ENCODE peak calls at places on chromosomes 11 and 22, in six cellular contexts. P is GM19239; N is kidney; S is CD8-positive, alpha-beta T cell; G is bronchial epithelial cell; R is activated naive CD8-positive, alpha-beta T cell treated with anti-CD3 and anti-CD28 coated beads, Interleukin-2, amount 50 U/mL, for 24 hours. V is an unnamed sample.

GRCh38 chr11:61362542-61362875 is 335 bp downstream of the TMEM138 start:
- DNase-seq in G (no peak), S (peak; percentile 70), N (no peak), R (peak; percentile 28), P (no peak), V (no peak)

GRCh38 chr22:25950101-25950500 is 208.1 kb downstream of the MYO18B start:
- DNase-seq in N (no peak), S (no peak), G (no peak), R (no peak), P (no peak), V (no peak)

GRCh38 chr11:3014314-3014938 is 22.3 kb upstream of the NAP1L4 start:
- DNase-seq in R (peak; percentile 56), S (peak; percentile 93), G (no peak), P (no peak), N (peak; percentile 74), V (no peak)

GRCh38 chr11:57638811-57639320 is 10.8 kb downstream of the YPEL4 start:
- DNase-seq in P (no peak), S (no peak), R (no peak), G (no peak), N (no peak), V (no peak)

GRCh38 chr11:27392715-27393114 is 29.7 kb upstream of the CCDC34 start:
- DNase-seq in N (no peak), R (no peak), S (no peak), G (peak; percentile 61), P (no peak), V (peak; percentile 60)

GRCh38 chr11:85756401-85757200 is 54.3 kb downstream of the SYTL2 start:
- DNase-seq in S (peak; percentile 71), N (no peak), P (no peak), G (peak; percentile 55), R (peak; percentile 15), V (no peak)

GRCh38 chr11:73177380-73178091 is 35.4 kb upstream of the FCHSD2 start:
- DNase-seq in P (no peak), S (no peak), G (no peak), N (no peak), R (no peak), V (no peak)

GRCh38 chr11:66744485-66745355 is 15.7 kb upstream of the SPTBN2 start:
- DNase-seq in R (peak; percentile 90), S (peak; percentile 85), G (peak; percentile 61), N (peak; percentile 93), P (peak; percentile 97), V (no peak)

GRCh38 chr22:49754674-49755590 is 72.7 kb downstream of the BRD1 start:
- DNase-seq in R (no peak), G (no peak), N (peak; percentile 71), S (no peak), P (no peak), V (no peak)

GRCh38 chr11:123145220-123145619 is 49.8 kb downstream of the CLMP start:
- DNase-seq in R (no peak), S (no peak), G (peak; percentile 93), P (no peak), N (peak; percentile 75), V (no peak)

GRCh38 chr11:74612877-74613276 is 20.5 kb downstream of the POLD3 start:
- DNase-seq in P (no peak), R (no peak), G (no peak), N (no peak), S (no peak), V (peak; percentile 32)

GRCh38 chr11:83317757-83318548 is 31.8 kb upstream of the CCDC90B start:
- DNase-seq in P (peak; percentile 22), R (no peak), S (no peak), N (no peak), G (peak; percentile 30), V (no peak)

GRCh38 chr11:118263109-118263508 is 988 bp downstream of the MPZL2 start:
- DNase-seq in R (no peak), P (no peak), G (peak; percentile 13), N (no peak), S (no peak), V (no peak)

GRCh38 chr11:63847363-63847762 is 8.5 kb downstream of the MARK2 start:
- DNase-seq in S (no peak), R (no peak), N (no peak), G (peak; percentile 67), P (no peak), V (no peak)

GRCh38 chr11:126140932-126141291 is 70.5 kb downstream of the RPUSD4 start:
- DNase-seq in G (no peak), N (no peak), S (no peak), P (no peak), R (no peak), V (no peak)

GRCh38 chr11:111540114-111540920 is at the start of gene LAYN:
- DNase-seq in R (peak; percentile 81), P (no peak), N (peak; percentile 88), S (peak; percentile 55), G (no peak), V (no peak)

GRCh38 chr22:50548046-50548912 is 2.6 kb downstream of the KLHDC7B start:
- DNase-seq in G (no peak), S (peak; percentile 64), R (peak; percentile 69), P (no peak), N (peak; percentile 85), V (no peak)

GRCh38 chr11:10394229-10395100 is 60.6 kb upstream of the AMPD3 start:
- DNase-seq in P (no peak), N (no peak), R (no peak), S (no peak), G (peak; percentile 71), V (no peak)

GRCh38 chr22:32389685-32390084 is 22.4 kb downstream of the RTCB start:
- DNase-seq in S (no peak), G (no peak), N (no peak), R (peak; percentile 19), P (no peak), V (no peak)

GRCh38 chr22:49312601-49313000 is 515.1 kb downstream of the BRD1 start:
- DNase-seq in R (no peak), P (no peak), N (no peak), G (no peak), S (no peak), V (no peak)

GRCh38 chr11:77332259-77332658 is 30.8 kb upstream of the GDPD4 start:
- DNase-seq in G (no peak), S (no peak), N (no peak), P (no peak), R (no peak), V (no peak)

GRCh38 chr11:72568861-72569260 is 105.4 kb downstream of the PDE2A start:
- DNase-seq in R (no peak), G (peak; percentile 61), S (no peak), N (no peak), P (no peak), V (no peak)

GRCh38 chr11:73288873-73289707 is 17.0 kb downstream of the P2RY6 start:
- DNase-seq in R (peak; percentile 68), P (peak; percentile 69), S (peak; percentile 54), N (peak; percentile 92), G (peak; percentile 85), V (no peak)

GRCh38 chr22:35567214-35567792 is 26.7 kb downstream of the RASD2 start:
- DNase-seq in S (no peak), P (no peak), N (no peak), R (no peak), G (no peak), V (no peak)

GRCh38 chr22:42074153-42074750 is at the start of gene PHETA2:
- DNase-seq in P (peak; percentile 27), N (peak; percentile 88), R (peak; percentile 66), G (no peak), S (peak; percentile 56), V (no peak)

GRCh38 chr11:61830318-61831105 is 2.4 kb downstream of the FADS2 start:
- DNase-seq in G (no peak), P (no peak), R (no peak), S (no peak), N (no peak), V (no peak)

GRCh38 chr11:128852327-128853023 is 14.6 kb downstream of the KCNJ1 start:
- DNase-seq in G (no peak), S (no peak), N (peak; percentile 86), R (no peak), P (no peak), V (no peak)

GRCh38 chr22:37843746-37844089 is 416 bp downstream of the ANKRD54 start:
- DNase-seq in P (no peak), R (peak; percentile 66), G (no peak), N (no peak), S (peak; percentile 54), V (no peak)

GRCh38 chr11:76602431-76602861 is 68.1 kb downstream of the LRRC32 start:
- DNase-seq in P (no peak), R (no peak), S (no peak), G (no peak), N (peak; percentile 82), V (no peak)

GRCh38 chr11:27524155-27524554 is 17.6 kb upstream of the LIN7C start:
- DNase-seq in P (no peak), G (peak; percentile 71), S (no peak), N (no peak), R (no peak), V (no peak)

GRCh38 chr11:92249156-92249753 is 24.6 kb downstream of the FAT3 start:
- DNase-seq in G (no peak), S (no peak), N (no peak), P (no peak), R (no peak), V (no peak)

GRCh38 chr11:3644817-3645235 is at the start of gene ART1:
- DNase-seq in S (no peak), N (no peak), G (no peak), P (no peak), R (no peak), V (no peak)

GRCh38 chr11:60018058-60018457 is 1.1 kb downstream of the OOSP4B start:
- DNase-seq in P (no peak), S (no peak), R (no peak), N (no peak), G (no peak), V (no peak)

GRCh38 chr11:9642894-9643293 is 21.0 kb upstream of the SWAP70 start:
- DNase-seq in G (no peak), P (no peak), R (no peak), S (no peak), N (no peak), V (no peak)

GRCh38 chr11:86124251-86125233 is 55.7 kb upstream of the PICALM start:
- DNase-seq in G (no peak), P (no peak), N (no peak), S (no peak), R (no peak), V (no peak)

GRCh38 chr11:66858939-66859685 is 2.2 kb downstream of the LRFN4 start:
- DNase-seq in G (no peak), P (no peak), S (no peak), N (peak; percentile 76), R (no peak), V (no peak)

GRCh38 chr11:72624496-72625201 is 49.6 kb downstream of the PDE2A start:
- DNase-seq in P (no peak), N (no peak), R (no peak), S (no peak), G (no peak), V (no peak)

GRCh38 chr11:75195164-75195962 is 44.5 kb downstream of the SLCO2B1 start:
- DNase-seq in R (no peak), S (no peak), P (no peak), N (no peak), G (no peak), V (no peak)

GRCh38 chr11:35064114-35064800 is 74.7 kb upstream of the CD44 start:
- DNase-seq in R (no peak), P (no peak), N (no peak), G (no peak), S (no peak), V (peak; percentile 75)

V was measured in AG09309.